ENCODE peak calls at places on chromosome 1, in five cellular contexts. R, I, S, F and E are unnamed samples.

GRCh38 chr1:148352470-148353118 is 130.5 kb downstream of the PPIAL4G start:
- DNase-seq in F (no peak), I (no peak), S (no peak), R (no peak), E (no peak)

GRCh38 chr1:58814251-58815068 is 30.6 kb upstream of the JUN start:
- DNase-seq in I (peak), R (no peak), S (no peak), F (peak), E (no peak)

GRCh38 chr1:110212165-110213142 is 2.3 kb downstream of the KCNC4 start:
- DNase-seq in R (peak), I (no peak), F (peak), S (no peak), E (no peak)

GRCh38 chr1:43582162-43582566 is 51.5 kb downstream of the PTPRF start:
- DNase-seq in S (peak), R (no peak), I (no peak), F (peak), E (peak)

GRCh38 chr1:50272923-50273322 is 150.3 kb downstream of the DMRTA2 start:
- DNase-seq in I (no peak), R (no peak), F (peak), S (no peak), E (no peak)

GRCh38 chr1:109620396-109620817 is 770 bp downstream of the AMPD2 start:
- DNase-seq in I (no peak), R (peak), S (no peak), F (peak), E (no peak)

GRCh38 chr1:234853906-234854647 is 244.1 kb upstream of the IRF2BP2 start:
- DNase-seq in I (no peak), F (no peak), S (no peak), R (no peak), E (no peak)

GRCh38 chr1:4939266-4939665 is 284.9 kb downstream of the AJAP1 start:
- DNase-seq in F (no peak), I (no peak), R (no peak), S (no peak), E (no peak)

GRCh38 chr1:231340328-231341013 is 2.4 kb downstream of the SPRTN start:
- DNase-seq in F (no peak), S (no peak), I (no peak), R (no peak), E (no peak)